ENCODE peak calls at places on chromosomes 2 and 18, in eight cellular contexts. L is GM12865, W is left kidney, F is BE2C, A is T-cell, S is stomach, E is GM23338, B is HCT116. Q is an unnamed sample.

GRCh38 chr2:106108791-106109190 is 85.3 kb downstream of the UXS1 start:
- DNase-seq in F (no peak), L (no peak), E (no peak), W (no peak), S (no peak), B (no peak), A (no peak), Q (no peak)

GRCh38 chr2:119387381-119388129 is 20.8 kb downstream of the DBI start:
- DNase-seq in E (peak), A (no peak), S (peak), L (peak), B (no peak), F (no peak), W (peak), Q (no peak)

GRCh38 chr18:41155025-41155424 is 800.0 kb upstream of the PIK3C3 start:
- DNase-seq in B (no peak), E (no peak), W (no peak), L (no peak), F (no peak), A (no peak), S (no peak), Q (no peak)

GRCh38 chr18:48328473-48329205 is 80.5 kb downstream of the ZBTB7C start:
- DNase-seq in A (no peak), W (peak), S (no peak), B (peak), L (no peak), F (no peak), E (no peak), Q (no peak)

GRCh38 chr18:70289351-70290330 is 796 bp downstream of the SOCS6 start:
- DNase-seq in W (peak), B (no peak), E (peak), A (no peak), F (peak), L (peak), S (peak), Q (peak)

GRCh38 chr18:51068111-51068510 is 38.1 kb downstream of the SMAD4 start:
- DNase-seq in L (no peak), E (no peak), S (no peak), A (no peak), W (no peak), B (no peak), F (no peak), Q (no peak)

GRCh38 chr18:43571078-43571689 is 293.9 kb upstream of the SYT4 start:
- DNase-seq in B (no peak), A (no peak), E (peak), L (peak), S (peak), F (peak), W (peak), Q (peak)

GRCh38 chr2:82143343-82143742 is 1838.8 kb upstream of the LRRTM1 start:
- DNase-seq in E (no peak), B (no peak), S (no peak), L (no peak), W (no peak), F (no peak), A (no peak), Q (no peak)

GRCh38 chr18:7479756-7480155 is 87.4 kb upstream of the PTPRM start:
- DNase-seq in F (no peak), S (no peak), A (no peak), W (no peak), E (no peak), L (no peak), B (no peak), Q (no peak)

GRCh38 chr2:18117592-18117991 is 239.1 kb downstream of the KCNS3 start:
- DNase-seq in W (peak), F (peak), A (no peak), B (peak), S (peak), L (peak), E (peak), Q (peak)

GRCh38 chr2:7930800-7931635 is 750.8 kb upstream of the ID2 start:
- DNase-seq in S (no peak), F (no peak), B (no peak), W (peak), L (peak), E (no peak), A (no peak), Q (no peak)

GRCh38 chr2:202450785-202451184 is 74.7 kb downstream of the BMPR2 start:
- DNase-seq in L (no peak), A (no peak), S (no peak), W (peak), E (no peak), F (no peak), B (no peak), Q (no peak)

GRCh38 chr2:72111061-72111460 is 36.6 kb downstream of the CYP26B1 start:
- DNase-seq in S (no peak), E (no peak), W (no peak), A (no peak), F (no peak), B (no peak), L (no peak), Q (no peak)

GRCh38 chr2:157107877-157108276 is 149.6 kb upstream of the GALNT5 start:
- DNase-seq in F (no peak), E (no peak), L (peak), W (no peak), B (no peak), A (no peak), S (no peak), Q (peak)

GRCh38 chr2:10246370-10246769 is 56.3 kb upstream of the HPCAL1 start:
- DNase-seq in E (no peak), A (no peak), W (no peak), F (no peak), S (no peak), B (no peak), L (no peak), Q (no peak)

GRCh38 chr2:74876081-74876886 is 42.4 kb downstream of the HK2 start:
- DNase-seq in B (no peak), L (peak), W (peak), S (no peak), A (peak), F (no peak), E (peak), Q (peak)

GRCh38 chr2:218891275-218892135 is 10.9 kb downstream of the WNT10A start:
- DNase-seq in E (no peak), L (no peak), A (no peak), W (no peak), F (no peak), S (no peak), B (no peak), Q (no peak)

GRCh38 chr2:72924353-72925240 is 7.3 kb downstream of the EMX1 start:
- DNase-seq in E (peak), W (peak), S (peak), B (no peak), A (no peak), L (peak), F (no peak), Q (no peak)

GRCh38 chr18:44507729-44508325 is 172.9 kb upstream of the SETBP1 start:
- DNase-seq in A (peak), L (peak), S (no peak), F (no peak), B (no peak), E (no peak), W (peak), Q (no peak)

GRCh38 chr2:25376750-25377621 is 35.3 kb upstream of the DNMT3A start:
- DNase-seq in L (peak), A (peak), F (peak), W (peak), E (peak), S (peak), B (peak), Q (peak)

GRCh38 chr2:164812378-164812777 is 29.2 kb downstream of the COBLL1 start:
- DNase-seq in B (no peak), E (no peak), S (no peak), W (no peak), F (no peak), A (no peak), L (no peak), Q (no peak)

GRCh38 chr2:16566701-16567100 is 98.9 kb downstream of the CYRIA start:
- DNase-seq in S (no peak), W (no peak), A (no peak), L (no peak), E (no peak), B (no peak), F (no peak), Q (no peak)